ENCODE peak calls at places on chromosomes 7 and 10, in six cellular contexts. C, N, E, T, Q and F are unnamed samples.

GRCh38 chr7:114790526-114790925 is 131.4 kb upstream of the MDFIC start:
- DNase-seq in C (no peak), N (no peak), E (no peak), T (peak), Q (no peak), F (no peak)

GRCh38 chr7:68407460-68407859 is 1190.8 kb upstream of the AUTS2 start:
- DNase-seq in C (no peak), N (no peak), E (no peak), T (no peak), Q (no peak), F (no peak)

GRCh38 chr10:121404611-121405010 is 193.6 kb downstream of the FGFR2 start:
- DNase-seq in C (no peak), N (no peak), E (no peak), T (no peak), Q (no peak), F (no peak)

GRCh38 chr10:103021150-103021896 is 103.2 kb downstream of the CNNM2 start:
- DNase-seq in C (no peak), N (no peak), E (no peak), T (peak), Q (no peak), F (no peak)

GRCh38 chr10:24951201-24952145 is 933 bp downstream of the PRTFDC1 start:
- DNase-seq in C (no peak), N (no peak), E (peak), T (peak), Q (no peak), F (no peak)

GRCh38 chr7:149097088-149097487 is 6.6 kb upstream of the ZNF786 start:
- DNase-seq in C (no peak), N (no peak), E (no peak), T (no peak), Q (no peak), F (no peak)

GRCh38 chr7:64904008-64904407 is 935 bp downstream of the ZNF273 start:
- DNase-seq in C (no peak), N (no peak), E (no peak), T (no peak), Q (no peak), F (no peak)

GRCh38 chr10:11539191-11539868 is 72.1 kb downstream of the USP6NL start:
- DNase-seq in C (no peak), N (no peak), E (peak), T (peak), Q (no peak), F (peak)

GRCh38 chr7:114813597-114813996 is 108.3 kb upstream of the MDFIC start:
- DNase-seq in C (no peak), N (no peak), E (no peak), T (no peak), Q (no peak), F (no peak)

GRCh38 chr10:64973391-64973790 is 1452.2 kb downstream of the REEP3 start:
- DNase-seq in C (no peak), N (no peak), E (no peak), T (no peak), Q (no peak), F (no peak)

GRCh38 chr10:64976150-64976549 is 1454.9 kb downstream of the REEP3 start:
- DNase-seq in C (no peak), N (no peak), E (no peak), T (no peak), Q (no peak), F (no peak)

DNA sequence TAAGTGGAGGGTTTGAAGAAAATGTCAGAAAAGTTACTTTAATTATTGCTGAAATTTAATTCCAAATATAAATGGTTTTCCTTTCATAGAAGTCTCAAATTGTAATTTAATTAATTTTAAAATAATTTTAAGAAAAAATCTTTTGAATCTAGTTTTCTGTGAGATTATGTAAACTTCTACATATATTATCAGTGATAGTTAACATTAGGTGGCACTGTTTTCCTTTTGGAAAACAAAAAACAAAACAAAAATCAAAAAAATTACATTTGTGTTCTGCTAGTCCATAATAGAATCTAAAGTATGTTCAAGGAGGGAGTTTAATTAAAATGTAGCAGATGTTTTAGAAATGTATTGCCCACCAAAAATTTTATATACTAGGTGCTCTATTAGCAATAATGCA is 1456.7 kb downstream of the REEP3 start:
- DNase-seq in C (no peak), N (no peak), E (no peak), T (peak), Q (no peak), F (no peak)
- TF ChIP-seq CTCF in C (peak), N (peak), E (no peak), T (no peak), Q (no peak), F (no peak)

DNA sequence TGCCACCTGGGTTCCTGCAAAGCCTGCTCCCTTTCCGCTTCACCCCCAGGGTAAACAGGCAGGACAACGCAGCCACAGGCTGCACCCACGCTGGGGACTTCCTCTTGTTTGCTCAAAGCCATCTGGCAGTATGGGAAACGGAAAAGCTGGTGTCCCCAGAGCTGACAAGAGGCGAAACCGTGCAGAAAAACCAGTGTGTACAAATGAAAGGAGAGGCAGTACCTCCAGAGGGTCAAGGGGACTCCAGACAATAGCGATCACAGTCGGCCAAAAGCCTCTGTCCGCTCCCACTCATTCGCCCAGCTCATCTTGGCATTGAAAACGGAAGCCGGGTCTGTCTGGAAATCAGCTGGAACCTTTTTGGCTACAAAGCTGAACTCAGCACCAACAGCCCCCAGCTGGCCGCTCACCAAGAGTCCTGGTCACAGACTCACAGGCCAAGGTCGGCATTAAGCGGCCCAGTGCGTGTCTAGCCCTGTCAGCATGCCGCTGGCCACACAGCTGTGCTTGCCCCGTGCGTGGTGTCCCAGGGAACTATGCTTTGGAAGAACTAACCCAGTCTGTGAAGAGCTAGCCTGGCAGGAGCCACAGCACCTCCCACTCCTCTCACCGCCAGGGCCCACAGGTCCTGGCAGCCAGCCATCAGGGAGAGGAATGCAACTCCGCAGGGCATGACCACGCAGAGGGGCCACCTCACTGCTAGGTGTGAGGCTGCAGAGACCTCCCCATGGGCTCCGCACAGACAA is 10.4 kb downstream of the TNS3 start:
- DNase-seq in C (peak), N (peak), E (peak), T (peak), Q (no peak), F (peak)
- TF ChIP-seq CTCF in C (no peak), N (no peak), E (no peak), T (peak), Q (no peak), F (no peak)

DNA sequence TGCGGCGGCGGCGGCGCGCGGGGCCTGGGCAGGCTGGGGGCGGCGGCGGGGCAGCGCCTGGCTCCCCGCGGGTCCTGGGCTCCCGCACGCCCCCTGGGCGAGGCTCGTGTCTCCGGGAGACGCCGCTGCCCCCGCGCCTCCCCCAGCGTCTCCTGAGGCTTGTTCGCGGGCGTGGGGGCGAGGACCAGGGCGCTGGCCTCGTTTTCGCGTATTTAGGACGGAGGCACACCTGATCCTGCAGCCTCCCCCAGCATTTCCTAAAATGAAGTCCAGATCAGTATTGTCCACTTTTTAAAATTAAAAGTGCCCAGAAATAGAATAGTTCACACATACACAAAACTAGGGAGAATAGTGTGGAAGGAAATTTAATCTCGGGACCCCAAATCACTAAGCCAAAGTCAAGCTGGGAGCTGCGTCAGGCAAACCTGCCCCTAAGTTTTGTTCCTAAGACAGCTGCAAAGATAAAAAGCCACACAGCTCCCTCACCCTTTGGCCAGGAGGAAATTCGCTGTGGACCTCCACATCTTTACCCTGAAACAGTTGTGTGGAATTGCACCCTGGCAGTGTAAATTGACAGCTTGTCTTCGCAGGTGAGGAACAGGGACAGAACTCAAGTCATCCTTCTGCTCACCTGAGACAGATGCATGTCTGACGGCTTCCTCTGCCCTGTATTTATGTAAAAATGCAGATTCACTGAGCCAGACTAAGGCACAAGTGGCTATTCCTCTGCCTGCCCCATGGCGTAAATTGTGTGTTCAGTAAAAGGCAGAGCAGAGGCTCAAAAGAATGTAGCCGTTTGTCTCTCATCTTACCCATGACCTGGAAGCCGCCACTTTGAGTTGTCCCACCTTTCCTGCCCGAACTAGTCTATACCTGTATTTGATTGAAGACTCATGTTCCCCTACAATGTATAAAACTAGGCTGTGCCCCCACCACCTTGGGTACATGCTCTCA is 740 bp downstream of the GALNT11 start:
- DNase-seq in C (no peak), N (no peak), E (no peak), T (peak), Q (no peak), F (peak)
- TF ChIP-seq CTCF in C (no peak), N (no peak), E (no peak), T (no peak), Q (no peak), F (no peak)

DNA sequence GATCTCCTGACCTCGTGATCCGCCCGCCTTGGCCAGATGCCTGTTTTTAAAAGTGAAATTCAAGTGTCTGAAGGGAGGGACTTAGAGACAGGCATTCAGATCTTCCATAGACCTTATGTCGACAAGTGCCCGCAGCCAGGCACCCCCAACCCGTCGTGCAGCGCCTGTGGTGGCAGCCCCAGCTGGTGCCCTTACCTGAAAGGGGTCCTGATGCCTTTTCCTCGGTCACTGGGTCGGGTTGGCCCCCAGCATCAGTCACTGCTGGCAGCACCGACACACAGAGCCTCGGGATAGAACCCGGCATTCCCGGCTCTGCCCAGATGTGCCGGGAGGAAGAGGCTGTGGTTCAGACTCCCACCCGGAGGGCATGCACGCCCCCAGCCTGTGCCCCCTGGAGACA is 23.3 kb downstream of the LRRC27 start:
- DNase-seq in C (no peak), N (no peak), E (no peak), T (no peak), Q (no peak), F (no peak)
- TF ChIP-seq CTCF in C (no peak), N (no peak), E (no peak), T (no peak), Q (no peak), F (no peak)

GRCh38 chr7:22809902-22810642 is 12.6 kb downstream of the TOMM7 start:
- DNase-seq in C (no peak), N (no peak), E (no peak), T (no peak), Q (no peak), F (no peak)

GRCh38 chr7:22811746-22812280 is 10.8 kb downstream of the TOMM7 start:
- DNase-seq in C (no peak), N (no peak), E (no peak), T (no peak), Q (no peak), F (no peak)

GRCh38 chr7:22812350-22812749 is 10.3 kb downstream of the TOMM7 start:
- DNase-seq in C (no peak), N (no peak), E (no peak), T (no peak), Q (no peak), F (no peak)

GRCh38 chr7:22810843-22811242 is 11.8 kb downstream of the TOMM7 start:
- DNase-seq in C (no peak), N (no peak), E (no peak), T (no peak), Q (no peak), F (no peak)

DNA sequence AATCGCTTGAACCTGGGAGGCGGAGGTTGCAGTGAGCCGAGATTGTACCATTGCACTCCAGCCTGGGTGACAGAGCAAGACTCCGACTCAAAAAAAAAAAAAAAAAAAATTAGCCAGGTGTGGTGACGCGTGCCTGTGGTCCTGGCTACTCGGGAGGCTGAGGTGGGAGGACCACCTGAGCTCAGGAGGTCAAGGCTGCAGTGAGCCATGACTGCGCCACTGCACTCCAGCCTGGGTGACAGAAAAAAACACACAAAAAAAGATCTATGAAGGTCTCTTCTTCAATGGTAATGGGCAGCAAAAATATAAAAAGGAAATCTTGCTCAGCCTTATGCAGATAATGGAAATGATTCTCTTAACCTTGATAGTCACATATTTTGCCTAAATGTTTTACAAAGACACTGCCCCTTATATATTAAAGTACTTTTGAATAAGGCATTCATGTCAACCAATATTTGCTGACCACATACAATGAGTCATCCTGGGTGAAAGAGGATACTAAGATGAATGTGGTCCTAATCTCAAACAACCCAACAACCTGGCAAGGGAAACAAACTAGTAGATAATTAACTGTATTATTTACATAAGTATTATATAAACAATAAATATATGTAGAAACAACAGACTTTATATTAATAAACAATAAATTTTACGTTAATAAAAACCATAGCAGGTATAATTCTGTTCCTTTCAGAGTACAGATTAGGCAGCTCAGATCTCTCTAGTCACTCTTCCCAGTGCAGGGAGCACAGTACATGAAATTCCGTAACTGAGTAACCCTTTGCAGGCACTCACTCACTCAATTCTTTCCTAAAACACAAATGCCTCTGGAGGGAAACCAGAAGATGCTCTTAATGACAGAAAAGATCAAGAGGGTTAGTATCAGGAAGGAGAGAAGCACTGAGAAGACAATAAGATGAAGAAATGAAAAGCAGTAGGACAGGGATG is 8.1 kb downstream of the TOMM7 start:
- DNase-seq in C (no peak), N (no peak), E (peak), T (peak), Q (no peak), F (peak)
- TF ChIP-seq CTCF in C (no peak), N (no peak), E (no peak), T (no peak), Q (no peak), F (no peak)

GRCh38 chr10:792792-793100 is 103.3 kb upstream of the DIP2C start:
- DNase-seq in C (no peak), N (no peak), E (peak), T (peak), Q (no peak), F (no peak)

GRCh38 chr10:796233-796632 is 106.8 kb upstream of the DIP2C start:
- DNase-seq in C (no peak), N (no peak), E (no peak), T (no peak), Q (no peak), F (no peak)

GRCh38 chr10:797179-797578 is 107.7 kb upstream of the DIP2C start:
- DNase-seq in C (no peak), N (no peak), E (no peak), T (no peak), Q (no peak), F (no peak)

GRCh38 chr10:792083-792791 is 102.8 kb upstream of the DIP2C start:
- DNase-seq in C (peak), N (no peak), E (no peak), T (no peak), Q (no peak), F (no peak)

DNA sequence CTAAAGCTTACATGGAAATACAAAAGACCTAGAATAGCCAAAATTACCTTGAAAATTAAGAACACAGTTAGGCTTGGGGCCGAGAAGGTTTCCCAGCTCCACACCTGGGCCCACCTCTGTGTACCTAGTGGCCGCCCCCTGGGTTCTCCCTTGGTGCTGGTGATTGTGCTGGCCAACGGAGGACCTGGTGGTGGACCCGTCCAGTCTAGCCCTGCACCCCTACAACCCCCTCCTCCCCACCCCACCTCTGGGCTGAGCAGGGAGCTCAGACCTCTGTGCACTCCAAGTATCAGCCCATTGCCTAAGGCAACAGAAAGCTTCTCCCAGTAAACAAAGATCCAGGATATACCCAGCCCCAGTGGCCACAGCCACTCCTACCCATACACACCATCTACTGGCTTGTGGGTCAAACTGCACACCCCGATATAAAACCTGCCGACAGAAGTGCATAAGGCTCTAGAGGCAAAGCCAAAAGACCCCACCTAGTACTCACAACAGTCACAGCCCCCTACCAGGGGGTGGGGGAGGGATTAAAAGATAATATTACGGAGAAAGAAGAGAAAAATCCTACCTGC is 105.0 kb upstream of the DIP2C start:
- DNase-seq in C (peak), N (no peak), E (peak), T (peak), Q (no peak), F (no peak)
- TF ChIP-seq CTCF in C (peak), N (peak), E (peak), T (peak), Q (no peak), F (no peak)

GRCh38 chr10:59464483-59464882 is 102.1 kb upstream of the FAM13C start:
- DNase-seq in C (no peak), N (no peak), E (no peak), T (no peak), Q (no peak), F (no peak)

GRCh38 chr10:59463909-59464308 is 101.6 kb upstream of the FAM13C start:
- DNase-seq in C (no peak), N (no peak), E (no peak), T (no peak), Q (no peak), F (no peak)

GRCh38 chr10:59460601-59461000 is 98.3 kb upstream of the FAM13C start:
- DNase-seq in C (no peak), N (no peak), E (no peak), T (no peak), Q (no peak), F (no peak)

GRCh38 chr10:59470570-59470969 is 108.2 kb upstream of the FAM13C start:
- DNase-seq in C (no peak), N (no peak), E (no peak), T (no peak), Q (no peak), F (no peak)

DNA sequence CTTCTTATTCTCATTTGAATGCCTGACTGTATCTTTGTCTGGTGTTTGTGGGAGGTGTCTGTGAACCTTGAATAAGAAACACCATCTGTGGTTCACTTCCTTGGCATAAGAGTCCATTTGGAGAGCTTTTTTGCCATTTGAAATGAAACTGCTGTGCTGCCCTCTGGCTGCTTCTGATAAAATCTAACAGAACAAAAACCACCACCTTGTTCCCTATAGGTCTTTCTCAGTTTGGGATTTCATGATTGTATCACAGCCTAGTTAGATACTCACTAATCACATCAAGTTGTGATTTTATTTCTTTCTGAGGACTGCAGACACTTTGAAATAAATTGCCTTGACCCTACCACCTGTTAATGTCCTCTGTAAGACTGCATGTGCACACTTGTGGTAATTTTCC is 102.7 kb upstream of the FAM13C start:
- DNase-seq in C (no peak), N (no peak), E (peak), T (peak), Q (no peak), F (peak)
- TF ChIP-seq CTCF in C (peak), N (peak), E (peak), T (peak), Q (no peak), F (no peak)